ENCODE peak calls at places on chromosomes 5 and 9, in six cellular contexts. C is GM23248, K is fibroblast of lung, E is IMR-90, N is H9, G is K562. F is an unnamed sample.

GRCh38 chr9:96450613-96451544 is 910 bp downstream of the HABP4 start:
- DNase-seq in C (peak; percentile 56), K (peak; percentile 21), E (peak; percentile 30), N (no peak), G (no peak), F (peak; percentile 41)

GRCh38 chr5:154395407-154396106 is 50.2 kb upstream of the SAP30L start:
- DNase-seq in C (no peak), K (no peak), E (no peak), N (peak; percentile 82), G (no peak), F (peak; percentile 84)

GRCh38 chr9:69812068-69813000 is 8.3 kb upstream of the CFAP95 start:
- DNase-seq in C (no peak), K (no peak), E (no peak), N (no peak), G (no peak), F (no peak)

GRCh38 chr9:5425006-5425628 is 12.6 kb downstream of the PLGRKT start:
- DNase-seq in C (peak; percentile 29), K (peak; percentile 53), E (no peak), N (no peak), G (peak; percentile 20), F (peak; percentile 34)

GRCh38 chr9:2837915-2838314 is 6.0 kb downstream of the PUM3 start:
- DNase-seq in C (peak; percentile 50), K (peak; percentile 58), E (peak; percentile 35), N (no peak), G (no peak), F (no peak)

GRCh38 chr5:169417676-169418075 is 116.7 kb upstream of the SLIT3 start:
- DNase-seq in C (no peak), K (no peak), E (no peak), N (no peak), G (no peak), F (no peak)

GRCh38 chr5:42467981-42468524 is 44.8 kb downstream of the GHR start:
- DNase-seq in C (no peak), K (no peak), E (no peak), N (no peak), G (no peak), F (no peak)

GRCh38 chr9:123669355-123669754 is 260.6 kb downstream of the DENND1A start:
- DNase-seq in C (no peak), K (no peak), E (no peak), N (no peak), G (no peak), F (no peak)

GRCh38 chr5:173352366-173353069 is 24.3 kb upstream of the STC2 start:
- DNase-seq in C (no peak), K (no peak), E (no peak), N (no peak), G (no peak), F (no peak)

GRCh38 chr9:136695955-136696354 is 8.7 kb upstream of the AGPAT2 start:
- DNase-seq in C (no peak), K (no peak), E (no peak), N (no peak), G (no peak), F (no peak)

GRCh38 chr9:98887918-98888510 is 55.7 kb upstream of the COL15A1 start:
- DNase-seq in C (peak; percentile 49), K (no peak), E (peak; percentile 45), N (no peak), G (no peak), F (peak; percentile 23)

GRCh38 chr5:74272019-74272775 is 368.3 kb downstream of the ENC1 start:
- DNase-seq in C (peak; percentile 61), K (no peak), E (peak; percentile 31), N (peak; percentile 43), G (no peak), F (peak; percentile 42)

GRCh38 chr9:38393128-38393809 is 767 bp downstream of the ALDH1B1 start:
- DNase-seq in C (peak; percentile 34), K (peak; percentile 11), E (no peak), N (no peak), G (peak; percentile 35), F (no peak)

GRCh38 chr9:70579686-70580085 is 165.2 kb upstream of the KLF9 start:
- DNase-seq in C (no peak), K (no peak), E (no peak), N (no peak), G (no peak), F (no peak)

GRCh38 chr9:134339183-134339806 is 13.0 kb downstream of the RXRA start:
- DNase-seq in C (peak; percentile 46), K (no peak), E (peak; percentile 59), N (no peak), G (peak; percentile 54), F (no peak)

GRCh38 chr5:123752576-123752975 is 240.6 kb downstream of the CSNK1G3 start:
- DNase-seq in C (peak; percentile 90), K (peak; percentile 90), E (peak; percentile 89), N (no peak), G (no peak), F (peak; percentile 70)

GRCh38 chr9:134724231-134724911 is 82.8 kb downstream of the COL5A1 start:
- DNase-seq in C (peak; percentile 66), K (peak; percentile 65), E (peak; percentile 55), N (no peak), G (no peak), F (no peak)

GRCh38 chr9:122252796-122253195 is 11.8 kb downstream of the RBM18 start:
- DNase-seq in C (no peak), K (no peak), E (no peak), N (peak; percentile 33), G (no peak), F (no peak)

GRCh38 chr9:32565967-32566366 is 7.0 kb downstream of the NDUFB6 start:
- DNase-seq in C (no peak), K (no peak), E (no peak), N (no peak), G (no peak), F (no peak)

GRCh38 chr9:114085404-114085803 is 7.3 kb upstream of the AMBP start:
- DNase-seq in C (no peak), K (no peak), E (no peak), N (no peak), G (no peak), F (no peak)

GRCh38 chr5:144189800-144190429 is 19.2 kb downstream of the KCTD16 start:
- DNase-seq in C (peak; percentile 84), K (peak; percentile 47), E (peak; percentile 93), N (no peak), G (no peak), F (peak; percentile 11)

GRCh38 chr9:3775968-3776367 is 250.2 kb upstream of the RFX3 start:
- DNase-seq in C (no peak), K (peak; percentile 21), E (no peak), N (no peak), G (no peak), F (no peak)

GRCh38 chr5:171453056-171453725 is 33.7 kb downstream of the FGF18 start:
- DNase-seq in C (no peak), K (no peak), E (no peak), N (peak; percentile 53), G (no peak), F (no peak)

GRCh38 chr5:75395277-75395676 is 58.3 kb downstream of the HMGCR start:
- DNase-seq in C (no peak), K (no peak), E (no peak), N (no peak), G (no peak), F (no peak)

GRCh38 chr9:133703571-133704399 is 34.4 kb downstream of the SARDH start:
- DNase-seq in C (no peak), K (no peak), E (no peak), N (no peak), G (no peak), F (no peak)

DNA sequence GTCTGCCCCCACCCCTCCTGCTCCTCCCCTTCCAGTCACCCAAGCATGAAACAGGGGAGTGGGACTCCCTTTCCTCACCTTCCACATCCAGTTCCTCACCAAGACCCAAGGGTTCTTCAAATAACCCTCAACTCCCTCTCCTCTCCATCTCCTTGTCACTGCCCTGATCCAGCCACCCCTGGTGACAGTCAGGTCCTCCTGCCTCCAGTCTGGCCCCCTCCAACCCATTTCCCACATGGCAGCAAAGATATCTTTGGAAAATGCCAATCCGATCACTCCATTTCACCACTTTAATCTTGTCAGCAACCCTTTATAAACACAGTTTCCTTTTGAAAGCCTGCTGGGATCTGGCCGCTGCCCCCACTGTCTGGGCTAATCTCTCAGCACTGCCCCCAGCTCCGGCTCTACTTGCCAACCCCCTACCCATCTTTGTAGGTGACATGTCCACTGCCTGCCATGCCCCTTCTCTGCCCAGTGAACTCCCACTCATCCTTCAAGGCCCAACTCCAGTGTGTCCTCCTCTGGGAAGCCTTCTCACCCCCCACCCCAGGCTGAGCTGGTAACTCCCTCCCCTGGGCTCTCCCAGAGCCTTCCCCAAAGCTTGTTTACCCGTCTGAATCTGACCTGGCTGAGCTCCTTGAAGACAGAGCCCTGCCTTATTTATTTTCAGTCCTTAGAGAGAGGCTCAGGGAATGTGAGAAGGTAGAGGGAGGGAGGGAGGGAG is 781 bp upstream of the MYOZ3 start:
- DNase-seq in C (no peak), K (no peak), E (no peak), N (peak; percentile 24), G (no peak), F (no peak)
- H3K4me2 ChIP-seq in C (no peak overlapping the region), K (no peak overlapping the region), E (peak overlapping the region; percentile 14), N (no peak overlapping the region), G (no peak overlapping the region), F (no peak overlapping the region)

DNA sequence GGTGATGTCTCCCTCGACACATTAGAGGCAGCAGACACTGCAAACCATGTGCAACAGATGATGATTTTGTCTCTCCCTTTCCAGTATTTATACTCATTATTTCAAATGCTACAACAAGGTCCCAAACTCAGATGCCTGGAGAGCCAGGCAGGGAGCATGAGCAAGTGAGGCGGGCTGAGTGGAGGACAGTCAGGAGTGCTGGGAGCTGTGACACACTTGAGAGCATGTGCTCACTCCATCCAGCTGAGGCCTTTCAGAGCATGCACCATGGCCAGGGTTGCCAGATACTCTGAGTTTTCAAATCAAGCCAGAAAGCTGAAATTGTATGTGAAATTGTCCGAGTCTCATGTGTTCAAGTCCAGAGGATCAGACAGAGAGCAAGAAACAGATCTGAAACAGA is 55.8 kb upstream of the SLC2A8 start:
- DNase-seq in C (peak; percentile 6), K (no peak), E (no peak), N (no peak), G (no peak), F (no peak)
- H3K9ac ChIP-seq in C (no peak overlapping the region), K (no peak overlapping the region), E (no peak overlapping the region), N (no peak overlapping the region), G (no peak overlapping the region), F (no peak overlapping the region)

GRCh38 chr5:132407970-132408369 is 38.5 kb downstream of the SLC22A5 start:
- DNase-seq in C (peak; percentile 39), K (no peak), E (no peak), N (no peak), G (no peak), F (no peak)
- H3K27ac ChIP-seq in C (no peak overlapping the region), K (no peak overlapping the region), E (no peak overlapping the region), N (no peak overlapping the region), G (no peak overlapping the region), F (no peak overlapping the region)

GRCh38 chr9:109886617-109887016 is 106.6 kb downstream of the PALM2AKAP2 start:
- DNase-seq in C (peak; percentile 26), K (no peak), E (no peak), N (no peak), G (no peak), F (peak; percentile 59)

GRCh38 chr9:109886050-109886449 is 106.1 kb downstream of the PALM2AKAP2 start:
- DNase-seq in C (no peak), K (no peak), E (no peak), N (no peak), G (no peak), F (no peak)

GRCh38 chr9:109883623-109884022 is 103.6 kb downstream of the PALM2AKAP2 start:
- DNase-seq in C (no peak), K (no peak), E (no peak), N (no peak), G (no peak), F (no peak)

GRCh38 chr9:109889456-109889855 is 109.5 kb downstream of the PALM2AKAP2 start:
- DNase-seq in C (no peak), K (no peak), E (no peak), N (no peak), G (no peak), F (peak; percentile 92)

GRCh38 chr9:109887079-109887478 is 107.1 kb downstream of the PALM2AKAP2 start:
- DNase-seq in C (peak; percentile 80), K (peak; percentile 79), E (peak; percentile 74), N (no peak), G (no peak), F (peak; percentile 40)
- H3K4me2 ChIP-seq in C (peak overlapping the region; percentile 38), K (peak overlapping the region; percentile 8), E (no peak overlapping the region), N (no peak overlapping the region), G (no peak overlapping the region), F (peak overlapping the region; percentile 49)

F was measured in mammary epithelial cell.